ENCODE peak calls at places on chromosomes 1 and 21, in four cellular contexts. U is germinal center; N is activated CD8-positive, alpha-beta T cell treated with anti-CD3 and anti-CD28 coated beads for 36 hours; J is AG09319. D is an unnamed sample.

GRCh38 chr1:118563969-118564951 is 379.2 kb upstream of the SPAG17 start:
- DNase-seq in N (no peak), J (no peak), U (no peak), D (no peak)

GRCh38 chr1:48028218-48028804 is 31.1 kb upstream of the TRABD2B start:
- DNase-seq in J (no peak), U (no peak), N (no peak), D (no peak)

GRCh38 chr1:914253-914890 is 9.4 kb upstream of the SAMD11 start:
- DNase-seq in N (peak), J (no peak), U (no peak), D (no peak)

GRCh38 chr1:111745670-111746613 is 6.7 kb upstream of the INKA2 start:
- DNase-seq in U (no peak), J (no peak), N (no peak), D (no peak)

GRCh38 chr1:3869751-3870301 is 12.6 kb downstream of the DFFB start:
- DNase-seq in J (no peak), N (no peak), U (no peak), D (no peak)

GRCh38 chr1:45617618-45618017 is 6.2 kb downstream of the CCDC17 start:
- DNase-seq in U (no peak), N (no peak), J (no peak), D (no peak)

GRCh38 chr1:87600848-87601247 is 272.2 kb downstream of the LMO4 start:
- DNase-seq in N (no peak), U (no peak), J (no peak), D (no peak)

GRCh38 chr1:66540434-66541032 is 6.6 kb downstream of the SGIP1 start:
- DNase-seq in U (no peak), N (no peak), J (no peak), D (no peak)

GRCh38 chr1:225329041-225329440 is 98.8 kb downstream of the LBR start:
- DNase-seq in N (no peak), U (no peak), J (no peak), D (no peak)

GRCh38 chr1:37338658-37339057 is 135.7 kb upstream of the ZC3H12A start:
- DNase-seq in N (no peak), J (no peak), U (no peak), D (no peak)

GRCh38 chr1:199734186-199734585 is 293.3 kb upstream of the NR5A2 start:
- DNase-seq in N (no peak), U (no peak), J (no peak), D (no peak)

GRCh38 chr1:87830579-87830978 is 501.9 kb downstream of the LMO4 start:
- DNase-seq in J (no peak), U (no peak), N (no peak), D (no peak)

GRCh38 chr21:24115141-24115540 is 1492.1 kb downstream of the MRPL39 start:
- DNase-seq in N (no peak), U (no peak), J (no peak), D (no peak)

GRCh38 chr1:174116042-174116441 is 43.3 kb upstream of the RABGAP1L start:
- DNase-seq in U (no peak), J (no peak), N (no peak), D (no peak)

GRCh38 chr21:22898061-22898460 is 1899.9 kb downstream of the NCAM2 start:
- DNase-seq in U (no peak), N (no peak), J (no peak), D (no peak)

GRCh38 chr1:26164036-26164927 is 4.5 kb downstream of the C1orf232 start:
- DNase-seq in J (no peak), U (peak), N (peak), D (peak)

GRCh38 chr1:53765656-53766055 is 26.7 kb upstream of the GLIS1 start:
- DNase-seq in U (no peak), N (no peak), J (no peak), D (no peak)

GRCh38 chr1:6485140-6485936 is 6.1 kb downstream of the PLEKHG5 start:
- DNase-seq in N (no peak), J (no peak), U (no peak), D (no peak)

GRCh38 chr21:41701749-41702148 is 65.1 kb downstream of the RIPK4 start:
- DNase-seq in J (no peak), N (no peak), U (no peak), D (no peak)

GRCh38 chr1:7732331-7732730 is 38.8 kb upstream of the VAMP3 start:
- DNase-seq in U (no peak), J (no peak), N (no peak), D (no peak)

GRCh38 chr21:44418876-44419230 is 36.5 kb upstream of the LRRC3 start:
- DNase-seq in N (no peak), U (no peak), J (no peak), D (no peak)

GRCh38 chr1:10651377-10651776 is 145.1 kb downstream of the CASZ1 start:
- DNase-seq in J (no peak), N (no peak), U (no peak), D (no peak)

GRCh38 chr1:198713081-198713480 is 74.2 kb downstream of the PTPRC start:
- DNase-seq in N (no peak), J (no peak), U (no peak), D (no peak)

GRCh38 chr1:109770331-109771095 is 6.8 kb upstream of the EPS8L3 start:
- DNase-seq in N (no peak), U (no peak), J (no peak), D (no peak)

GRCh38 chr1:238960071-238960470 is 426.3 kb upstream of the CHRM3 start:
- DNase-seq in J (no peak), U (no peak), N (no peak), D (no peak)

GRCh38 chr1:74753104-74753503 is 20.2 kb downstream of the TYW3 start:
- DNase-seq in N (no peak), U (no peak), J (no peak), D (no peak)

GRCh38 chr1:22043175-22043769 is 9.2 kb upstream of the CDC42 start:
- DNase-seq in U (no peak), J (no peak), N (no peak), D (no peak)

GRCh38 chr1:178020968-178021640 is 51.2 kb upstream of the SEC16B start:
- DNase-seq in U (no peak), N (no peak), J (no peak), D (no peak)

GRCh38 chr21:25507522-25507921 is 99.8 kb downstream of the MRPL39 start:
- DNase-seq in N (peak), U (peak), J (no peak), D (no peak)

GRCh38 chr1:925532-926421 is 2.1 kb downstream of the SAMD11 start:
- DNase-seq in J (no peak), N (no peak), U (no peak), D (no peak)

D was measured in OCI-LY7.